ENCODE peak calls at places on chromosomes 2 and 18, in ten cellular contexts. H is NCI-H1092 treated with DMSO at 0.1 percent for 48 hours, F is Caki2, R is GM03348, L is NCI-H510A treated with DMSO at 0.1 percent for 48 hours, I is retina, C is HL-60, O is Daoy, S is cerebellum, B is ascending aorta. N is an unnamed sample.

GRCh38 chr18:32276896-32277295 is 87.1 kb downstream of the MEP1B start:
- DNase-seq in H (no peak), F (no peak), S (no peak), B (no peak), C (no peak), O (peak; percentile 18), I (no peak), R (no peak), L (no peak), N (no peak)

GRCh38 chr2:11822746-11823411 is 76.4 kb downstream of the LPIN1 start:
- DNase-seq in O (no peak), S (no peak), I (no peak), B (no peak), C (no peak), H (no peak), L (peak; percentile 22), R (no peak), F (no peak), N (no peak)

GRCh38 chr2:9630001-9630749 is 622 bp downstream of the YWHAQ start:
- DNase-seq in R (peak; percentile 84), S (peak; percentile 76), L (peak; percentile 77), F (no peak), B (peak; percentile 17), O (peak; percentile 84), H (peak; percentile 55), C (peak; percentile 65), I (peak; percentile 90), N (peak; percentile 61)

GRCh38 chr18:13606589-13607254 is 119.6 kb downstream of the FAM210A start:
- DNase-seq in C (no peak), O (no peak), R (no peak), I (no peak), S (no peak), B (no peak), H (no peak), F (no peak), L (no peak), N (no peak)

GRCh38 chr2:71691747-71692455 is 238.5 kb downstream of the DYSF start:
- DNase-seq in S (no peak), R (peak; percentile 58), I (peak; percentile 55), O (peak; percentile 11), C (no peak), B (no peak), H (no peak), F (no peak), L (no peak), N (no peak)

GRCh38 chr18:55920063-55920462 is 332.1 kb upstream of the TCF4 start:
- DNase-seq in I (no peak), B (no peak), C (no peak), H (no peak), S (no peak), F (no peak), R (no peak), O (no peak), L (no peak), N (no peak)

GRCh38 chr18:35134190-35134730 is 93.0 kb downstream of the MAPRE2 start:
- DNase-seq in O (no peak), C (no peak), I (no peak), B (no peak), S (no peak), R (no peak), F (no peak), L (no peak), H (no peak), N (no peak)

GRCh38 chr18:8471373-8471772 is 137.9 kb upstream of the RAB12 start:
- DNase-seq in S (no peak), H (no peak), R (no peak), B (no peak), O (no peak), C (no peak), I (no peak), F (no peak), L (no peak), N (no peak)

GRCh38 chr2:130355578-130356431 is at the start of gene PTPN18:
- DNase-seq in S (peak; percentile 94), F (peak; percentile 86), C (peak; percentile 67), O (peak; percentile 91), H (peak; percentile 64), B (peak; percentile 53), I (peak; percentile 93), R (peak; percentile 98), L (peak; percentile 56), N (peak; percentile 29)

N was measured in CD4-positive, alpha-beta T cell.